ENCODE peak calls at places on chromosomes 12 and 14, in nine cellular contexts. One of them, this sample, is unnamed.

GRCh38 chr14:96584907-96585671 is 82.9 kb downstream of the PAPOLA start:
- DNase-seq in ovary: no peak
- DNase-seq in cardiac muscle cell: no peak
- DNase-seq in GM20000: peak; percentile 1
- DNase-seq in tibial artery: no peak
- DNase-seq in adrenal gland: peak; percentile 2
- DNase-seq in psoas muscle: no peak
- DNase-seq in endodermal cell: peak; percentile 30
- DNase-seq in right lobe of liver: no peak
- DNase-seq in this sample: no peak

GRCh38 chr12:6368906-6369525 is 6.3 kb downstream of the SCNN1A start:
- DNase-seq in ovary: no peak
- DNase-seq in cardiac muscle cell: no peak
- DNase-seq in GM20000: no peak
- DNase-seq in tibial artery: no peak
- DNase-seq in adrenal gland: no peak
- DNase-seq in psoas muscle: no peak
- DNase-seq in endodermal cell: peak; percentile 47
- DNase-seq in right lobe of liver: no peak
- DNase-seq in this sample: no peak

GRCh38 chr14:50669441-50669986 is 1.4 kb upstream of the SAV1 start:
- DNase-seq in ovary: no peak
- DNase-seq in cardiac muscle cell: no peak
- DNase-seq in GM20000: no peak
- DNase-seq in tibial artery: no peak
- DNase-seq in adrenal gland: no peak
- DNase-seq in psoas muscle: no peak
- DNase-seq in endodermal cell: peak; percentile 53
- DNase-seq in right lobe of liver: no peak
- DNase-seq in this sample: no peak

GRCh38 chr12:52836042-52836466 is 1.9 kb upstream of the KRT79 start:
- DNase-seq in ovary: no peak
- DNase-seq in cardiac muscle cell: peak; percentile 73
- DNase-seq in GM20000: no peak
- DNase-seq in tibial artery: no peak
- DNase-seq in adrenal gland: no peak
- DNase-seq in psoas muscle: no peak
- DNase-seq in endodermal cell: no peak
- DNase-seq in right lobe of liver: no peak
- DNase-seq in this sample: no peak

GRCh38 chr12:92070864-92071445 is 74.7 kb downstream of the BTG1 start:
- DNase-seq in ovary: no peak
- DNase-seq in cardiac muscle cell: peak; percentile 67
- DNase-seq in GM20000: no peak
- DNase-seq in tibial artery: no peak
- DNase-seq in adrenal gland: peak; percentile 25
- DNase-seq in psoas muscle: no peak
- DNase-seq in endodermal cell: no peak
- DNase-seq in right lobe of liver: no peak
- DNase-seq in this sample: no peak

GRCh38 chr12:88952543-88952942 is 372.3 kb upstream of the KITLG start:
- DNase-seq in ovary: no peak
- DNase-seq in cardiac muscle cell: peak; percentile 57
- DNase-seq in GM20000: no peak
- DNase-seq in tibial artery: no peak
- DNase-seq in adrenal gland: peak; percentile 23
- DNase-seq in psoas muscle: no peak
- DNase-seq in endodermal cell: no peak
- DNase-seq in right lobe of liver: no peak
- DNase-seq in this sample: no peak

GRCh38 chr12:116813271-116814041 is 67.8 kb downstream of the HRK start:
- DNase-seq in ovary: no peak
- DNase-seq in cardiac muscle cell: no peak
- DNase-seq in GM20000: no peak
- DNase-seq in tibial artery: no peak
- DNase-seq in adrenal gland: no peak
- DNase-seq in psoas muscle: no peak
- DNase-seq in endodermal cell: no peak
- DNase-seq in right lobe of liver: no peak
- DNase-seq in this sample: no peak

GRCh38 chr14:42541535-42542001 is 934.9 kb downstream of the LRFN5 start:
- DNase-seq in ovary: no peak
- DNase-seq in cardiac muscle cell: peak; percentile 6
- DNase-seq in GM20000: no peak
- DNase-seq in tibial artery: no peak
- DNase-seq in adrenal gland: no peak
- DNase-seq in psoas muscle: no peak
- DNase-seq in endodermal cell: no peak
- DNase-seq in right lobe of liver: no peak
- DNase-seq in this sample: no peak

GRCh38 chr14:56094063-56094462 is 24.1 kb upstream of the PELI2 start:
- DNase-seq in ovary: no peak
- DNase-seq in cardiac muscle cell: peak; percentile 62
- DNase-seq in GM20000: no peak
- DNase-seq in tibial artery: no peak
- DNase-seq in adrenal gland: no peak
- DNase-seq in psoas muscle: no peak
- DNase-seq in endodermal cell: no peak
- DNase-seq in right lobe of liver: no peak
- DNase-seq in this sample: no peak

GRCh38 chr14:91377700-91378652 is 39.6 kb downstream of the CCDC88C start:
- DNase-seq in ovary: no peak
- DNase-seq in cardiac muscle cell: no peak
- DNase-seq in GM20000: no peak
- DNase-seq in tibial artery: no peak
- DNase-seq in adrenal gland: no peak
- DNase-seq in psoas muscle: peak; percentile 47
- DNase-seq in endodermal cell: no peak
- DNase-seq in right lobe of liver: no peak
- DNase-seq in this sample: no peak

GRCh38 chr14:91277546-91278382 is 33.3 kb upstream of the GPR68 start:
- DNase-seq in ovary: no peak
- DNase-seq in cardiac muscle cell: no peak
- DNase-seq in GM20000: no peak
- DNase-seq in tibial artery: no peak
- DNase-seq in adrenal gland: peak; percentile 27
- DNase-seq in psoas muscle: peak; percentile 42
- DNase-seq in endodermal cell: no peak
- DNase-seq in right lobe of liver: no peak
- DNase-seq in this sample: no peak

GRCh38 chr12:21296751-21297406 is 37.8 kb downstream of the SLCO1A2 start:
- DNase-seq in ovary: no peak
- DNase-seq in cardiac muscle cell: peak; percentile 25
- DNase-seq in GM20000: peak; percentile 10
- DNase-seq in tibial artery: no peak
- DNase-seq in adrenal gland: no peak
- DNase-seq in psoas muscle: no peak
- DNase-seq in endodermal cell: no peak
- DNase-seq in right lobe of liver: no peak
- DNase-seq in this sample: no peak

GRCh38 chr12:66829660-66830325 is 150.9 kb upstream of the GRIP1 start:
- DNase-seq in ovary: no peak
- DNase-seq in cardiac muscle cell: no peak
- DNase-seq in GM20000: peak; percentile 5
- DNase-seq in tibial artery: no peak
- DNase-seq in adrenal gland: no peak
- DNase-seq in psoas muscle: no peak
- DNase-seq in endodermal cell: no peak
- DNase-seq in right lobe of liver: no peak
- DNase-seq in this sample: no peak

GRCh38 chr12:54411398-54412241 is 7.4 kb downstream of the ITGA5 start:
- DNase-seq in ovary: no peak
- DNase-seq in cardiac muscle cell: peak; percentile 84
- DNase-seq in GM20000: no peak
- DNase-seq in tibial artery: peak; percentile 91
- DNase-seq in adrenal gland: peak; percentile 95
- DNase-seq in psoas muscle: peak; percentile 83
- DNase-seq in endodermal cell: peak; percentile 73
- DNase-seq in right lobe of liver: peak; percentile 71
- DNase-seq in this sample: no peak

GRCh38 chr12:108570743-108571603 is 8.6 kb downstream of the ISCU start:
- DNase-seq in ovary: no peak
- DNase-seq in cardiac muscle cell: peak; percentile 75
- DNase-seq in GM20000: no peak
- DNase-seq in tibial artery: peak; percentile 55
- DNase-seq in adrenal gland: no peak
- DNase-seq in psoas muscle: no peak
- DNase-seq in endodermal cell: peak; percentile 52
- DNase-seq in right lobe of liver: no peak
- DNase-seq in this sample: no peak

GRCh38 chr12:50271724-50272247 is 11.5 kb downstream of the LIMA1 start:
- DNase-seq in ovary: no peak
- DNase-seq in cardiac muscle cell: peak; percentile 74
- DNase-seq in GM20000: no peak
- DNase-seq in tibial artery: no peak
- DNase-seq in adrenal gland: peak; percentile 39
- DNase-seq in psoas muscle: no peak
- DNase-seq in endodermal cell: no peak
- DNase-seq in right lobe of liver: no peak
- DNase-seq in this sample: no peak

DNA sequence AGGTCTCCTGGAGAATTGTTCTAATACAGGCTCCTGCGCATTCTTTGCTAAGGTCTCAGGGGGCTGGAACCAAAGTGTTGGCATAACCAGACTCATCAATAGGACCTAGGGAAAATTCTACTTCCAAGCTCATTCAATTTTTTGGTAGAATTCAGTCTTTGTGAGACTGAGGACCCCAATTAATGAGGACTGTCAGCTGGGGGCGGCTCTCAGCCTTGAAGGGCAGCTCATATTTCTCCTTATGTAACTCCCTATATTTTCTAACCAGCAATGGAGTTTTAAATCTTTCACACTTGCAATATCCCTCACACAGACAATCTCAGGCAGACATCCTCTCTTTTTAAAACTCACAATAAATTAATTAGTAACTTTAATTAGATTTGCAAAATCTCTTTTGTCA is 476.4 kb upstream of the LRFN5 start:
- DNase-seq in ovary: no peak
- DNase-seq in cardiac muscle cell: no peak
- DNase-seq in GM20000: no peak
- DNase-seq in tibial artery: no peak
- DNase-seq in adrenal gland: no peak
- DNase-seq in psoas muscle: no peak
- DNase-seq in endodermal cell: peak; percentile 75
- DNase-seq in right lobe of liver: no peak
- DNase-seq in this sample: no peak
- TF ChIP-seq CTCF in ovary: no peak
- TF ChIP-seq CTCF in cardiac muscle cell: no peak
- TF ChIP-seq CTCF in GM20000: no peak
- TF ChIP-seq CTCF in tibial artery: no peak
- TF ChIP-seq CTCF in adrenal gland: no peak
- TF ChIP-seq CTCF in psoas muscle: no peak
- TF ChIP-seq CTCF in endodermal cell: peak; percentile 68
- TF ChIP-seq CTCF in right lobe of liver: no peak
- TF ChIP-seq CTCF in this sample: no peak

GRCh38 chr12:45655186-45655585 is 74.3 kb upstream of the ARID2 start:
- DNase-seq in ovary: no peak
- DNase-seq in cardiac muscle cell: peak; percentile 26
- DNase-seq in GM20000: no peak
- DNase-seq in tibial artery: no peak
- DNase-seq in adrenal gland: no peak
- DNase-seq in psoas muscle: no peak
- DNase-seq in endodermal cell: no peak
- DNase-seq in right lobe of liver: no peak
- DNase-seq in this sample: no peak
- TF ChIP-seq CTCF in ovary: no peak
- TF ChIP-seq CTCF in cardiac muscle cell: peak; percentile 8
- TF ChIP-seq CTCF in GM20000: no peak
- TF ChIP-seq CTCF in tibial artery: no peak
- TF ChIP-seq CTCF in adrenal gland: no peak
- TF ChIP-seq CTCF in psoas muscle: no peak
- TF ChIP-seq CTCF in endodermal cell: peak; percentile 52
- TF ChIP-seq CTCF in right lobe of liver: no peak
- TF ChIP-seq CTCF in this sample: no peak

DNA sequence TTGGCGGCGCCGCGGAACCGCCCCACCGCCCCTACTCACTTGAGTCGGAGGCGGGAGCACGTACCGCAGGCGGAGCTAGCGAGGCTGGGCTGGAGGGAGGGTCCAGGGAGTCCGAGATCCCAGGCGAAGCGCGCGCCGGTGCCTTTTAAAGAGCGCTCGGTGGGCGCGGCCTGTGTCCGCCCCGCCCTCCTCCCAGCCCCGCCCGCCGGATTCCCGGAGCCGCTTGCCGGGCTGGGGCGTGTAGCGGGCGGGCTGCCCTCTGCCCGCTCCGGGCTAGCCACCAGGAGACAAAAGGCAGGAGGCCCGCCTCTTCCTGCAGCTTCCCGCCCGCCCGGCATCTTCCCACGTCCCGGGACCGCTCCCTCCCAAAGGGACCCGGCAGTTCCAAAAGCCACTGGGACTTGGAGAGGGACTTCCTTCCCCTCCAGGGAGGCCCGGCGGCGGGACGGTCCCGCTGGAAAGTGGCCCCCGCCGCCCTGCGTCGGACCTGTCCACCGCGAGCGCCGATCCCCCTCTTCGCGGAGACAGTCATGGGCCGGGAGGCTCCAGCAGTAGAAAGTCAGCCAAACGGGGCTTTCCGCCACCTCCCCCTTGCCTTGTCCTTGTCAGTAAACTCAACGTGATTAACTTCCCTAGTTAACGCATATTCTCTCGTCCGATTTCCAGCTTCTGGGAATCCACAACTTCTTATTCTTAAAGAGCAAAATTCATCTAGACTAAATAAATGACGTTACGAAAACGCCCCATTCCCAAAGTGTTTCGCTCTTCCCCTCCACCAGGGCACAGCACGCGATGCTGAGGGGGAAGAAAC is at the start of gene CSRP2:
- DNase-seq in ovary: peak; percentile 92
- DNase-seq in cardiac muscle cell: peak; percentile 90
- DNase-seq in GM20000: peak; percentile 92
- DNase-seq in tibial artery: peak; percentile 97
- DNase-seq in adrenal gland: peak; percentile 81
- DNase-seq in psoas muscle: peak; percentile 91
- DNase-seq in endodermal cell: peak; percentile 100
- DNase-seq in right lobe of liver: peak; percentile 96
- DNase-seq in this sample: peak; percentile 96
- TF ChIP-seq CTCF in ovary: no peak
- TF ChIP-seq CTCF in cardiac muscle cell: peak; percentile 36
- TF ChIP-seq CTCF in GM20000: no peak
- TF ChIP-seq CTCF in tibial artery: peak; percentile 55
- TF ChIP-seq CTCF in adrenal gland: no peak
- TF ChIP-seq CTCF in psoas muscle: peak; percentile 19
- TF ChIP-seq CTCF in endodermal cell: peak; percentile 65
- TF ChIP-seq CTCF in right lobe of liver: peak; percentile 21
- TF ChIP-seq CTCF in this sample: no peak

DNA sequence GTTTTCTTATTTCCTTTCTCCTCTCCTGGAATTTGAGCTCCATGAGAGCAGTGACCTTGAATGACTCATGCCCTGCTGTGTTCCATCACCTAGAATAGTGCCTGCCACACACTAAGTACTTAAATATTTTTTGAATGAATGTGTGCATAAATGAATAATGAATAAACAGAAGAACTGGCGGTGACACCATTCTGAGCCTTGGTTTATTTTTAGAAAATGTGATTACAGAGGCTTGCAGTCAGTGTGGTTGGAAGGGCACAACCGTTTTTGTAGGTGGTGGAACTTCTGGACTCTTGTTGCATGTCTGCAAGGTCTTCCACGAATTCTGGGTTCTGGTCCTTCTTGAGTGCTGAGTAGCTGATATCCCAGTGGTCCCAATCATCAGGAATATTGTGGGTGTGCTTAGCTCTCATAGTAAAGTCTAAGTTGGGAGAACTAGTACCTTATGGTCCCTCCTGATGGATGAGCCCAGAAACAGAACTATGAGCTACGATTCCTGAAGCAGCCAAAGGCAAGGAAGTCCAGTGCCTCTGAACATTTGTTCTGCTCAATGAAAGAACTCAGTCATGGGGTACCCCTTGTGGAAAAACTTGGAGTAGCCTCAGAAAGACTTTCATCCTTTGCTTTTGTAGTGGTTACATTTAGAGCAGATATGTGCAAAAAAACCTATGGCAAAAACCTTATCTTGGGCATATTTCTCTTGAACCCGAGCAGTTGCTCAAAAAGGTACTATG is 28.8 kb upstream of the BHLHE41 start:
- DNase-seq in ovary: no peak
- DNase-seq in cardiac muscle cell: peak; percentile 92
- DNase-seq in GM20000: no peak
- DNase-seq in tibial artery: no peak
- DNase-seq in adrenal gland: peak; percentile 86
- DNase-seq in psoas muscle: no peak
- DNase-seq in endodermal cell: no peak
- DNase-seq in right lobe of liver: no peak
- DNase-seq in this sample: no peak
- TF ChIP-seq CTCF in ovary: no peak
- TF ChIP-seq CTCF in cardiac muscle cell: peak; percentile 20
- TF ChIP-seq CTCF in GM20000: no peak
- TF ChIP-seq CTCF in tibial artery: no peak
- TF ChIP-seq CTCF in adrenal gland: no peak
- TF ChIP-seq CTCF in psoas muscle: no peak
- TF ChIP-seq CTCF in endodermal cell: peak; percentile 39
- TF ChIP-seq CTCF in right lobe of liver: no peak
- TF ChIP-seq CTCF in this sample: peak; percentile 19